ENCODE peak calls at places on chromosomes 16 and 17, in four cellular contexts. U is smooth muscle cell of the brain vasculature; D is BJ; Z is activated CD4-positive, alpha-beta T cell treated with anti-CD3 and anti-CD28 coated beads for 1 hour. L is an unnamed sample.

GRCh38 chr17:73203135-73203787 is 10.4 kb downstream of the COG1 start:
- DNase-seq in U (no peak), Z (no peak), D (no peak), L (no peak)

GRCh38 chr17:78307887-78308633 is 51.8 kb downstream of the SOCS3 start:
- DNase-seq in Z (no peak), U (no peak), D (no peak), L (no peak)

GRCh38 chr17:69743091-69743490 is 328.6 kb downstream of the MAP2K6 start:
- DNase-seq in Z (no peak), U (no peak), D (no peak), L (no peak)

GRCh38 chr17:42142371-42142896 is 12.4 kb downstream of the RAB5C start:
- DNase-seq in D (peak; percentile 76), Z (no peak), U (no peak), L (no peak)

GRCh38 chr17:28537219-28537610 is 15.2 kb downstream of the UNC119 start:
- DNase-seq in U (no peak), D (no peak), Z (no peak), L (no peak)

GRCh38 chr17:54903375-54903774 is 2.7 kb downstream of the TOM1L1 start:
- DNase-seq in D (no peak), U (no peak), Z (no peak), L (no peak)

GRCh38 chr16:50644730-50645129 is 36.4 kb downstream of the SNX20 start:
- DNase-seq in U (no peak), D (no peak), Z (peak; percentile 32), L (no peak)

GRCh38 chr16:67933805-67934204 is 2.1 kb upstream of the CTRL start:
- DNase-seq in U (no peak), Z (no peak), D (no peak), L (no peak)

GRCh38 chr17:57895382-57896060 is 45.7 kb upstream of the MRPS23 start:
- DNase-seq in Z (no peak), U (no peak), D (no peak), L (no peak)

GRCh38 chr17:50101346-50102163 is 6.4 kb downstream of the PDK2 start:
- DNase-seq in Z (no peak), U (no peak), D (no peak), L (no peak)

GRCh38 chr16:50313596-50314483 is 47.5 kb downstream of the ADCY7 start:
- DNase-seq in Z (peak; percentile 25), D (no peak), U (no peak), L (peak; percentile 47)

GRCh38 chr17:67260051-67260987 is 15.3 kb upstream of the HELZ start:
- DNase-seq in U (peak; percentile 62), D (peak; percentile 27), Z (no peak), L (no peak)

GRCh38 chr16:17463335-17463734 is 7.4 kb downstream of the XYLT1 start:
- DNase-seq in D (no peak), U (no peak), Z (no peak), L (no peak)

GRCh38 chr17:48825446-48826381 is 5.1 kb upstream of the CALCOCO2 start:
- DNase-seq in U (no peak), Z (no peak), D (peak; percentile 29), L (no peak)

GRCh38 chr16:55933038-55933437 is 57.9 kb upstream of the CES5A start:
- DNase-seq in U (no peak), D (no peak), Z (no peak), L (no peak)

GRCh38 chr17:74759941-74760340 is 11.5 kb downstream of the NHERF1 start:
- DNase-seq in Z (no peak), U (no peak), D (no peak), L (no peak)

GRCh38 chr16:75065149-75065807 is 51.3 kb downstream of the LDHD start:
- DNase-seq in Z (peak; percentile 15), D (no peak), U (no peak), L (no peak)

GRCh38 chr17:68592667-68593330 is 8.4 kb downstream of the FAM20A start:
- DNase-seq in Z (no peak), D (no peak), U (no peak), L (no peak)

GRCh38 chr17:81685108-81685507 is 1.3 kb downstream of the HGS start:
- DNase-seq in Z (no peak), D (no peak), U (no peak), L (no peak)

GRCh38 chr16:48433116-48433848 is 48.1 kb upstream of the SIAH1 start:
- DNase-seq in D (no peak), U (no peak), Z (no peak), L (no peak)

GRCh38 chr17:27345141-27345904 is 51.4 kb downstream of the WSB1 start:
- DNase-seq in U (no peak), D (no peak), Z (no peak), L (no peak)

GRCh38 chr17:76032073-76032779 is 5.1 kb upstream of the EVPL start:
- DNase-seq in Z (no peak), D (no peak), U (no peak), L (no peak)

GRCh38 chr17:48578616-48579560 is 738 bp upstream of the HOXB4 start:
- DNase-seq in U (no peak), Z (no peak), D (no peak), L (no peak)

GRCh38 chr16:62363451-62363850 is 327.2 kb upstream of the CDH8 start:
- DNase-seq in D (no peak), U (no peak), Z (no peak), L (no peak)

GRCh38 chr17:80177986-80178590 is 8.3 kb downstream of the CARD14 start:
- DNase-seq in Z (no peak), D (no peak), U (no peak), L (no peak)